ENCODE peak calls at places on chromosome 9, in four cellular contexts. V is hepatocyte, X is HFF-Myc, E is AG04450. W is an unnamed sample.

GRCh38 chr9:38271666-38272241 is 120.7 kb upstream of the ALDH1B1 start:
- DNase-seq in V (no peak), E (no peak), X (no peak), W (no peak)

GRCh38 chr9:87602933-87603643 is 105.4 kb downstream of the DAPK1 start:
- DNase-seq in X (no peak), E (no peak), V (no peak), W (no peak)

GRCh38 chr9:34332370-34332964 is 3.1 kb downstream of the NUDT2 start:
- DNase-seq in E (no peak), V (peak), X (no peak), W (no peak)

GRCh38 chr9:96084289-96084688 is 208.8 kb downstream of the ERCC6L2 start:
- DNase-seq in E (no peak), V (peak), X (peak), W (no peak)

GRCh38 chr9:79014929-79015699 is 556.7 kb upstream of the TLE4 start:
- DNase-seq in E (no peak), V (no peak), X (no peak), W (no peak)

GRCh38 chr9:82670000-82670399 is 392.9 kb downstream of the RASEF start:
- DNase-seq in E (no peak), X (no peak), V (no peak), W (no peak)

GRCh38 chr9:121662896-121663580 is 11.6 kb downstream of the DAB2IP start:
- DNase-seq in E (no peak), V (no peak), X (no peak), W (no peak)

GRCh38 chr9:116549061-116549664 is 137.9 kb upstream of the TRIM32 start:
- DNase-seq in E (peak), V (peak), X (peak), W (peak)

GRCh38 chr9:129322641-129323375 is 144.7 kb upstream of the IER5L start:
- DNase-seq in X (no peak), E (no peak), V (no peak), W (no peak)

GRCh38 chr9:79989079-79989478 is 417.3 kb downstream of the TLE4 start:
- DNase-seq in E (no peak), X (no peak), V (no peak), W (no peak)

GRCh38 chr9:128091144-128091543 is 23.1 kb downstream of the SLC25A25 start:
- DNase-seq in E (peak), V (peak), X (peak), W (peak)

GRCh38 chr9:82031538-82032280 is 43.1 kb downstream of the SPATA31D1 start:
- DNase-seq in E (peak), V (peak), X (peak), W (peak)

GRCh38 chr9:121267689-121268597 is at the start of gene GSN:
- DNase-seq in V (peak), X (no peak), E (no peak), W (no peak)

GRCh38 chr9:4750021-4750673 is 9.1 kb upstream of the AK3 start:
- DNase-seq in E (peak), X (no peak), V (peak), W (no peak)

GRCh38 chr9:115118471-115119156 is 657 bp upstream of the TNC start:
- DNase-seq in V (peak), E (peak), X (peak), W (peak)

GRCh38 chr9:9061599-9061998 is 1262.0 kb upstream of the DMAC1 start:
- DNase-seq in X (no peak), V (no peak), E (no peak), W (no peak)

GRCh38 chr9:4430492-4431261 is 59.6 kb upstream of the SLC1A1 start:
- DNase-seq in V (no peak), X (no peak), E (no peak), W (no peak)

DNA sequence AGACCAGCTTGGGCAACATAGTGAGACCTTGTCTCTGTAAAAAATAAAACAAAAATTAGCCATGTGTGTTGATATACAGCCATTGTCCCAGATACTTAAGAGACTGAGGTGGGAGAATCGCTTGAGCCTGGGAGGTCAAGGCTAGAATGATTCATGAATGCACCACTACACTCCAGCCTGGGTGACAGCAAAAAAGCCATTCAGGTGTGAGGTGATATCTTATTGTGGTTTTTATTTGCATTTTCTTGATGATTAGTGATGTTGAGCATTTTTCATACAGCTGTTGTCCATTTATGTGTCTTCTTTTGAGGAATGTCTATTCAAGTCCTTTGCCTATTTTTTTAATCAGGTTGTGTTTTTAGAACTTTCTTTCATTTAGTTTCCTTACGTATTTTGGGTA is 23.2 kb downstream of the MTAP start:
- DNase-seq in E (no peak), X (no peak), V (no peak), W (no peak)
- H3K4me3 ChIP-seq in E (no peak), X (no peak), V (no peak), W (no peak)

DNA sequence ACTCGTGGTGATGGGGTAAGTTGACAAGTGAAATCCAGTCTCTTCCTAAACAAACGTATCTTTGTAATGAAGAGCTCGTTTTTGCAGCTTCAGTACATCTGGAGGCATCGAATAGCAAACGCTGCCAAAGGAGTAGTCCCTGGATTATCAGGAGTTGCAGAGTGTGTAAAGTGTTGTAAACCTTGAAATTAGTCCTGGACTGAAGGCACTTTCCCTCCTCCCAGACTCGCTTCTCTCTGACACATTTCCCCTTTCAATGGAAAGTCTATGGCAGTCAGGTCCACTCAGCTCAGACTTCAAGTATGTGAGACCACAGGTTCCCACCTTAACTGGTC is 1.5 kb upstream of the PBX3 start:
- DNase-seq in E (no peak), X (no peak), V (no peak), W (no peak)
- H3K4me3 ChIP-seq in E (peak), X (peak), V (no peak), W (peak)

DNA sequence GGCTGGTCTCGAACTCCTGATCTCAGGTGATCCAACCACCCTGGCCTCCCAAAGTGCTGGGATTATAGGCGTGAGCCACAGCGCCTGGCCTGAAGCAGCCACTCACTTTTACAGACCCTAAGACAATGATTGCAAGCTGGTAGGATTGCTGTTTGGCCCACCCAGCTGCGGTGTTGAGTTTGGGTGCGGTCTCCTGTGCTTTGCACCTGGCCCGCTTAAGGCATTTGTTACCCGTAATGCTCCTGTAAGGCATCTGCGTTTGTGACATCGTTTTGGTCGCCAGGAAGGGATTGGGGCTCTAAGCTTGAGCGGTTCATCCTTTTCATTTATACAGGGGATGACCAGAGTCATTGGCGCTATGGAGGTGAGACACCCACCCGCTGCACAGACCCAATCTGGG is 1.5 kb downstream of the CA9 start:
- DNase-seq in V (no peak), E (no peak), X (no peak), W (no peak)
- H3K4me3 ChIP-seq in V (peak), E (peak), X (no peak), W (peak)

DNA sequence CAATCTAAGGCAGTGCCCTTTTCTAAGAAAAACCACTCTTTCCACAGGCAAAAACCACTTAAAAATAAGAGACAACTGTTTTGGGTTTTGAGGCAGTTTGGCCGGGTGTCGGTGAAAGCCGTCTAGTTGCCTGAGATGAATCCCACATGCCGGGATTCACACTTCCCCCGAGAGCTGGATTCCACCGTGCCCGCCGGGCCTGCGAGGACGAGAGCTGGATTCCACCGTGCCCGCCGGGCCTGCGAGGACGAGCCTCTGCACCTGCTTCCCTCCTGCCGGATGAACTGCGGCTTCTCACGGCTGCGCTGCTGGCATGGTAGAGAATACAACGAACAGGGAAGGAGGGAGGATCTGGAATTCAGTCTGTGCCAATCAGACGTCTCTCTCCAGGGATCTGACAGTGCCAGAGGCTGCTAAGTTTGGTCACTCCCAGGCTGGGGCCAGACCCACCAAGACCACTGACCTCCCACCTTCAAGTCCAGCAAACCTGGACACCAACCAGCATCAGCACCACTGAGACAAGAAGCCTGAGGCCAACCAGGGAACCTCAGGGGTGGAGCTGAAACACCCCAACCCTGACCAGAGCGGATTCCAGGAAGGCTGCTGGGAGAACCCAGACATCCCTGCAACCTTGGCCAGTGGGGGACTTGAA is 23.0 kb downstream of the VAV2 start:
- DNase-seq in V (no peak), E (no peak), X (no peak), W (no peak)
- H3K4me3 ChIP-seq in V (no peak), E (no peak), X (no peak), W (no peak)

GRCh38 chr9:35904966-35905781 is 828 bp upstream of the HRCT1 start:
- DNase-seq in X (no peak), E (no peak), V (no peak), W (peak)
- H3K4me3 ChIP-seq in X (no peak), E (no peak), V (no peak), W (no peak)

W was measured in skeletal muscle cell.